ENCODE peak calls at places on chromosomes 6 and 20, in four cellular contexts. J is A549, C is H1, W is K562. Q is an unnamed sample.

GRCh38 chr6:144305985-144306384 is 20.9 kb downstream of the UTRN start:
- DNase-seq in J (no peak), C (no peak), W (no peak), Q (no peak)

GRCh38 chr6:82872092-82872635 is 193.5 kb downstream of the UBE3D start:
- DNase-seq in W (no peak), J (no peak), C (no peak), Q (no peak)

GRCh38 chr6:32148722-32149576 is 2.8 kb downstream of the PRRT1 start:
- DNase-seq in C (peak; percentile 90), W (no peak), J (no peak), Q (no peak)

GRCh38 chr6:152993847-152994246 is 8.7 kb downstream of the MTRF1L start:
- DNase-seq in J (no peak), W (no peak), C (no peak), Q (no peak)

GRCh38 chr6:37524919-37525318 is 25.2 kb upstream of the CCDC167 start:
- DNase-seq in W (no peak), J (no peak), C (no peak), Q (no peak)

GRCh38 chr6:55282145-55282544 is 45.1 kb upstream of the GFRAL start:
- DNase-seq in C (no peak), W (no peak), J (no peak), Q (no peak)

GRCh38 chr6:82363368-82364086 is at the start of gene TPBG:
- DNase-seq in C (peak; percentile 90), W (peak; percentile 11), J (peak; percentile 72), Q (no peak)

GRCh38 chr20:31602779-31603441 is 2.2 kb upstream of the ID1 start:
- DNase-seq in C (no peak), J (peak; percentile 83), W (no peak), Q (peak; percentile 90)

GRCh38 chr6:39357998-39358686 is 35.6 kb upstream of the KCNK16 start:
- DNase-seq in J (no peak), W (no peak), C (no peak), Q (no peak)

GRCh38 chr6:168660400-168660945 is 219.5 kb downstream of the SMOC2 start:
- DNase-seq in W (no peak), C (peak; percentile 24), J (no peak), Q (no peak)

GRCh38 chr6:41053056-41053455 is at the start of gene APOBEC2:
- DNase-seq in C (no peak), J (no peak), W (no peak), Q (no peak)

GRCh38 chr6:163169521-163169920 is 245.0 kb upstream of the QKI start:
- DNase-seq in J (no peak), W (no peak), C (no peak), Q (no peak)

GRCh38 chr20:35340436-35340835 is 48.2 kb upstream of the FAM83C start:
- DNase-seq in J (no peak), C (no peak), W (no peak), Q (no peak)

GRCh38 chr6:10719386-10720228 is 3.3 kb upstream of the TMEM14C start:
- DNase-seq in C (no peak), J (no peak), W (no peak), Q (peak; percentile 56)

GRCh38 chr6:143564484-143565017 is 53.0 kb upstream of the FUCA2 start:
- DNase-seq in W (no peak), J (no peak), C (no peak), Q (no peak)

DNA sequence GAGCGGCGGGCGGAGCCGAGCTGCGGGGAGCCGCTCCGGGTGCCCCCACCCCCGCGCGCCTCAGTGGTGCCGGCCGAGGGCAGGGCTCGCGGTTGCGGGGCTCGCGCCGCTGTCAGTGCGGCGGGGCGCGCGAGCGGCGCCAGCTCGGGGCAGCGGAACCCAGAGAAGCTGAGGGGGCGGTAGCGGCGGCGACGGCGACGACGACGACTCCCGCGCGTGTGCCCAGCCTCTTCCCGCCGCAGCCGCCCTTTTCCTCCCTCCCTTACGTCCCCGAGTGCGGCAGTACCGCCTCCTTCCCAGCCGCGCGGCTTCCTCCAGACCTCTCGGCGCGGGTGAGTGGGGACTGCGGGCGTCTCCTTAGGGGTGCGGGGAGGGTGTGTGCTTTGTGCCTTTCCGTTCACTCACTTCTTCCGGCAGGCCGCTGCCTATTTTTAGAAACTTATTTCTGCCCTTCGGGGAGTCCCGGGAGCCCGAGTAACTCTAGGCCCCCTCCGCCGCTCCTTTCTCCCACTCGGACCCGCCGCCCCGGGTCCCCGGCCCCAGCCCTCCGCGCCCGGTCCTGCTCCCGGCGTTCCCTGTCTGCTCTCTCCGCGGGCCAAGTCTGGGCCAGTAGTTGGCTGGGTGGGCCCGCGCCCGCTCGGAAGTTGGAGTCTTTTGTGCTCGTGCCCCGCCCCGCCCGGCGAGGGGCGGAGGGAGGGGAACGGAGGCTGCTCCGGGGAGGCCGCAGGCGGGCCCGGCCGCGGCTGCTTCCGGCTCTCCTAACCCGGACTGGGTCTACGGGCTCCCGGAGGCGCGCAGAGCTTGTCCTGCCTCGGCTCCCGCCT is at the start of gene RALY:
- DNase-seq in W (peak; percentile 86), J (peak; percentile 79), C (peak; percentile 82), Q (peak; percentile 90)
- TF ChIP-seq POLR2A in W (peak; percentile 86), J (peak; percentile 92), C (peak; percentile 94), Q (peak; percentile 95)

GRCh38 chr6:106519460-106520394 is 109.6 kb downstream of the RTN4IP1 start:
- DNase-seq in W (peak; percentile 77), C (no peak), J (peak; percentile 27), Q (peak; percentile 97)
- H3K4me3 ChIP-seq in W (no peak overlapping the region), C (no peak overlapping the region), J (no peak overlapping the region), Q (peak overlapping the region; percentile 67)

DNA sequence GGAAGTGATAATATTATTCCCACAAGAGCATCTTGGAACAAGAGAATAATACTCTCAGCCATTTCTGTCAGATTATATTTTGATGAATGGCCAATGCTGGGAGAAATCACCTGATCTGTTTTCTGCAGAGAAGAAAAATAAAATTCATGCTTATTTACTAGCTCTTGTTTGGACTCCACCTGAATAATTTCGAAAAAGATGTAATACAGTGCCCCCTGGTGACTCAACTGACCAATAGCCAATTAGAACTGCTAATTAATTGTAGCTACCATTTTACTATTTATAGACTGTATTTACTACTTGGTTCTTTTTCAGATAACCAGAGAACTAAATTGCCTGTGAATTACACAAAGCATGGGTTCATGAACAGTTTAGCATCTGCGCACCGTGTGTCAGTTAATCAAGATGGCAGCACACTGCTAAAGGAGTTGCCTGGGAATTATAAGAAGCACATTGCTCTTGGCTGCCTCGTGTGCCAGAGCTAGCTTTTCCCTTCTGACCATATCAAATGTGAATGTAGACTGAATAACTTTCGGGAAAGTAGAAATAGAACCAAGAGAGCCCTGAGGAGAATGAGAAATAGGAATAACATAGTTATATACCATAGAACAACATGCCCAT is 78.6 kb upstream of the TRDN start:
- DNase-seq in W (peak; percentile 31), J (peak; percentile 17), C (no peak), Q (peak; percentile 54)
- TF ChIP-seq MAX in W (no peak), J (no peak), C (no peak), Q (no peak)

GRCh38 chr6:155591741-155592140 is 136.1 kb upstream of the NOX3 start:
- DNase-seq in W (no peak), J (no peak), C (no peak), Q (no peak)
- TF ChIP-seq POLR2A in W (no peak), J (no peak), C (no peak), Q (no peak)

GRCh38 chr6:119541132-119541905 is 191.8 kb upstream of the MAN1A1 start:
- DNase-seq in W (no peak), J (peak; percentile 33), C (no peak), Q (no peak)
- H3K4me3 ChIP-seq in W (no peak overlapping the region), J (no peak overlapping the region), C (no peak overlapping the region), Q (no peak overlapping the region)

DNA sequence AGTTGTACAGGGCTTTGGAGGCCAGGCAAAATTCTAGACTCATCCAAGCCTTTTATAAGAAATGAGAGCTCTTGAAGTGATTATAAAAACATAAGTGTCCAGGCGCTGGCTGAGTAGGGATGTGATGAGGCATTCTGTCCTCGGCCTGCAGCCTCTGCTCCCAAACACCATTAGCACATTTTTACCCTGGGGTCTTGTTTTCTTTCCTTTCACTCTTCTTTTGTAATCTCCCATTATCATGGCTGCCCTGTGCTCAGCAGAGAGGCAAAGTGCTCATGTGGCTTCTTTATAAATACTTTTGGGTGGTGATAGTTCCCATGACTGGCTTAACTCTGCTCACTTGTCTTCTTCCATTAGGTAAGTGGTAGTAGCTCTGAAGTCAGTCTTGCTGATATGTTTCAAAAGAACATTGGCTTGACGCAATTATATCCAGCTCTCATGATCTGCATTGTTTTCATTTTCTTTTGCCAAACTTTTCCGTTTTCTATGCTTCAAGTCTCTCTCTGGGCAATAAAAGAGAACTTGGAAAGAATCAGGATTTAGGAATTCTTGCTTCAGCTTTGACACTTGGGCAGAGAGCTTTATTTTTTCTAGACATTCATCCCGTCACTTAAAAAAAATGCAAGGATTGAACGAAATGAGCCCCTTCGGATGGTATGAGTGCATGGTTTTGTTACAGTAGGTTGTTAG is 61.1 kb downstream of the CAP2 start:
- DNase-seq in C (no peak), J (no peak), W (no peak), Q (no peak)
- TF ChIP-seq MAX in C (no peak), J (no peak), W (no peak), Q (no peak)

GRCh38 chr20:62889871-62890270 is 28.2 kb upstream of the TCFL5 start:
- DNase-seq in J (no peak), W (no peak), C (no peak), Q (no peak)
- TF ChIP-seq POLR2A in J (no peak), W (no peak), C (no peak), Q (no peak)